ENCODE peak calls at places on chromosome X, in five cellular contexts. Q is BJ, O is cardiac fibroblast, V is stomach, K is testis. B is an unnamed sample.

GRCh38 chrX:48992341-48992740 is 9.7 kb downstream of the GRIPAP1 start:
- DNase-seq in Q (no peak), O (no peak), V (no peak), K (no peak), B (no peak)

GRCh38 chrX:10726647-10727046 is 106.3 kb upstream of the MID1 start:
- DNase-seq in Q (no peak), O (peak), V (no peak), K (no peak), B (peak)

GRCh38 chrX:46244451-46244850 is 300.8 kb downstream of the ZNF674 start:
- DNase-seq in Q (no peak), O (no peak), V (no peak), K (no peak), B (no peak)

GRCh38 chrX:154458954-154459829 is 1.1 kb downstream of the PLXNA3 start:
- DNase-seq in Q (no peak), O (no peak), V (peak), K (peak), B (no peak)

GRCh38 chrX:41785685-41786084 is 61.7 kb downstream of the GPR82 start:
- DNase-seq in Q (no peak), O (peak), V (no peak), K (no peak), B (no peak)

GRCh38 chrX:136525738-136526606 is 6.0 kb upstream of the VGLL1 start:
- DNase-seq in Q (peak), O (peak), V (peak), K (peak), B (peak)

GRCh38 chrX:147333821-147334220 is 519.3 kb upstream of the CXorf51A start:
- DNase-seq in Q (no peak), O (no peak), V (no peak), K (peak), B (no peak)

GRCh38 chrX:4193500-4193899 is 480.1 kb upstream of the PRKX start:
- DNase-seq in Q (no peak), O (no peak), V (no peak), K (no peak), B (no peak)

GRCh38 chrX:42536286-42536685 is 241.7 kb downstream of the PPP1R2C start:
- DNase-seq in Q (no peak), O (no peak), V (no peak), K (no peak), B (no peak)

GRCh38 chrX:34918856-34919255 is 23.7 kb upstream of the FAM47B start:
- DNase-seq in Q (no peak), O (peak), V (no peak), K (peak), B (peak)

GRCh38 chrX:154805696-154806091 is 409 bp upstream of the MPP1 start:
- DNase-seq in Q (no peak), O (peak), V (no peak), K (no peak), B (peak)

GRCh38 chrX:101265869-101266428 is 25.2 kb downstream of the TAF7L start:
- DNase-seq in Q (peak), O (peak), V (no peak), K (peak), B (no peak)

GRCh38 chrX:41475611-41476241 is 28.6 kb downstream of the NYX start:
- DNase-seq in Q (no peak), O (no peak), V (no peak), K (no peak), B (no peak)

GRCh38 chrX:122565952-122566351 is 618.1 kb upstream of the GRIA3 start:
- DNase-seq in Q (peak), O (peak), V (no peak), K (no peak), B (peak)

GRCh38 chrX:13151806-13152510 is 107.5 kb upstream of the FAM9C start:
- DNase-seq in Q (no peak), O (peak), V (no peak), K (no peak), B (peak)

GRCh38 chrX:138856881-138857280 is 145.4 kb upstream of the FGF13 start:
- DNase-seq in Q (no peak), O (no peak), V (no peak), K (no peak), B (no peak)

GRCh38 chrX:129108936-129109335 is 414.4 kb downstream of the SMARCA1 start:
- DNase-seq in Q (no peak), O (no peak), V (no peak), K (no peak), B (no peak)

GRCh38 chrX:125998432-125998831 is 167.7 kb downstream of the DCAF12L2 start:
- DNase-seq in Q (no peak), O (no peak), V (no peak), K (no peak), B (no peak)

GRCh38 chrX:9681422-9681821 is 84.2 kb downstream of the GPR143 start:
- DNase-seq in Q (no peak), O (peak), V (no peak), K (no peak), B (no peak)

GRCh38 chrX:27600686-27601085 is 10.5 kb downstream of the DCAF8L2 start:
- DNase-seq in Q (no peak), O (no peak), V (no peak), K (no peak), B (no peak)

GRCh38 chrX:75156537-75156945 is 458 bp upstream of the ABCB7 start:
- DNase-seq in Q (no peak), O (peak), V (no peak), K (no peak), B (no peak)
- H3K4me3 ChIP-seq in Q (peak), O (peak), V (peak), K (peak), B (peak)

DNA sequence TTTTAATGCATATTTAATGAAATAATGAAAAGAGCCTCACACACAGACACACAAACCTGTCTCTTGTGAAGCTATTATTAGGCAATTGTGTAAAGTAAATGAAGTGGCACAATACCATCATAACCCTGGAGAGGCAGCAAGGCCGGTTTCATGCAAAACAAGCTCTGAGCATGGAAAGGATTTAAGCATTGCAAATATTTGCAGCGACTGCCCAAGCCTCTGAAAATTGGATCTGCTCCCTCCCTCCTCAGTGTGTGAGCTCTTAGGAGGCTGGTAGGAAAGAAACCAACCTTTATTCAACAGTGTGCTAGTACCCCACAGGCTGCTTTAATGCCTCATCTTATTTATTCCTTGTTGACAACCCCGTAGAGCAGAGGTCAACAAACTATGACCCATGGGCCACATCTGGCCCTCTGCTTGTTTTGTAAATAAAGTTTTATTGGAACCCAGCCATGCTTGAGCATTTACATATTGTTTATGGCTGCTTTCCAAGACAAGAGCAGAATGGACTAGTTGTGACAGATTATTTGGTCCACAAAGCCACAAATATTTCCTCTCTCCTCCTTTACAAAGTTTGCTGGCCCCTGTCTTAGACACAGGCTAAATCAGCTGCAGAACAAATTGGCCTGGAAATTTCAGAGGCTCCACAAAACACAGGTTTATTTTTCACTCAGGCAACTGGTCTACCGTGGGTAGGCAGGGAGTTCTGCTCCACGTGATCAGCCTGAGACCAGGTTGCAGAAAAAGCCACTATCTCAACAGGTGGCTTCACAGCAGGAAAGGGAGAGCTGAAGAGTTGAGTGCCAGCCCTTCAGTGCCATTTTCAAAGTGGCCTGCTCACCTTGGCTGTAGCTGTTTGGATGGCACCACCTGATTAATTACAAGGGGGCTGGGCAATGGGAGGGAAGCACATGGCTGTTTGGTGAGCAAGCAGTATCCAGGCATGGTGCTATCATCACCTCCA is 16.8 kb downstream of the RS1 start:
- DNase-seq in Q (no peak), O (peak), V (peak), K (no peak), B (peak)
- TF ChIP-seq CTCF in Q (no peak), O (no peak), V (no peak), K (no peak), B (no peak)

GRCh38 chrX:1874899-1875298 is 260.0 kb downstream of the ASMT start:
- DNase-seq in Q (no peak), O (no peak), V (no peak), K (no peak), B (no peak)

GRCh38 chrX:1877780-1878179 is 262.9 kb downstream of the ASMT start:
- DNase-seq in Q (no peak), O (no peak), V (no peak), K (no peak), B (no peak)

GRCh38 chrX:1873671-1874070 is 258.8 kb downstream of the ASMT start:
- DNase-seq in Q (no peak), O (no peak), V (no peak), K (no peak), B (no peak)

GRCh38 chrX:1874416-1874815 is 259.6 kb downstream of the ASMT start:
- DNase-seq in Q (no peak), O (no peak), V (no peak), K (no peak), B (no peak)

GRCh38 chrX:1876041-1876440 is 261.2 kb downstream of the ASMT start:
- DNase-seq in Q (no peak), O (no peak), V (no peak), K (no peak), B (no peak)
- H3K4me3 ChIP-seq in Q (no peak), O (no peak), V (no peak), K (no peak), B (no peak)

GRCh38 chrX:72294497-72294896 is 11.2 kb downstream of the CITED1 start:
- DNase-seq in Q (no peak), O (no peak), V (no peak), K (no peak), B (no peak)
- TF ChIP-seq CTCF in Q (no peak), O (no peak), V (no peak), K (peak), B (no peak)

DNA sequence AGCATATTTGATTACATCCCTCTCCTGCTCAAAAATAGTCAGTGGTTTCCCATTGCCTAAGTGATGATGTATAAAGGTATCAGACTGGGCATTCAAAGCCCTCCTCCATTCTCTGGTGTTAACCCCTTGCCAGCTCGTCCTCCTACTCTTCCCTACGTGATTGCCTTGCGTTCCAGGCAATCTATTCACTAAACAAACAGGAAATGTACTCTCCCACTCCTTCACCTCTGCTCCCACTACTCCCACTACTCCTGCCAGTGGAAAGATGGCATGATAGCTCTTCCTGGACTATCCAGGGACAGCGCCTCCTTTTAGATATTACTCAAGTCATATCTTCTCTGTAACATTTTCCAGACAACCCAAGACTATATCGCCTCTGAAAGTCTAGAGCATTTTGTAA is 5.8 kb downstream of the DGAT2L6 start:
- DNase-seq in Q (no peak), O (peak), V (no peak), K (no peak), B (no peak)
- H3K4me3 ChIP-seq in Q (no peak), O (no peak), V (no peak), K (no peak), B (no peak)

DNA sequence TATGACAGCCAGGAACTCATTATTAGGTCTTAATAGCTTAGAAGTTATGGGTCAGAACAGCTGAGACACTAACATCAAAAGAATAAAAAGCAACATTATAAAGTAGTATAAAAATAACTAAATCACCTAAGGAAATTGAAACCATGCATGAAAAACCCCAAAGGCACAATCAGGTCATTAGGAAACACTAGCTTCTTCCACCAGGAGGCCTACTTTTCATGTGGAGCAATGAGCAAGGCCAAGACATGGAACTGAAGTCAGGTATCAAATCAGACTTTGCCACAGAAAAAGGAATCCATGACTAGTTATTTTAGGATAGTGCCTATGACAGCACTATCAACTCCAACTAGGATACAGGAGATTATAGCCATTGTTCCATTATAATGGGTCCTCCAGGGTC is 7.9 kb downstream of the HUWE1 start:
- DNase-seq in Q (no peak), O (peak), V (no peak), K (no peak), B (no peak)
- TF ChIP-seq CTCF in Q (no peak), O (peak), V (no peak), K (no peak), B (peak)

B was measured in astrocyte of the cerebellum.